ENCODE peak calls at places on chromosome 7, in ten cellular contexts. One of them, this sample, is unnamed.

GRCh38 chr7:5429857-5430611 is 6.4 kb upstream of the TNRC18 start:
- DNase-seq in nephron progenitor cell: peak
- DNase-seq in left lung: peak
- DNase-seq in adrenal gland: peak
- DNase-seq in activated CD8-positive, alpha-beta T cell treated with anti-CD3 and anti-CD28 coated beads for 36 hours: peak
- DNase-seq in endothelial cell of umbilical vein: no peak
- DNase-seq in A549: no peak
- DNase-seq in CD8-positive, alpha-beta T cell: no peak
- DNase-seq in foreskin fibroblast: peak
- DNase-seq in B cell: peak
- DNase-seq in this sample: no peak

GRCh38 chr7:33807779-33808482 is 97.4 kb upstream of the BMPER start:
- DNase-seq in left lung: no peak
- DNase-seq in A549: peak
- DNase-seq in endothelial cell of umbilical vein: peak
- DNase-seq in adrenal gland: no peak
- DNase-seq in activated CD8-positive, alpha-beta T cell treated with anti-CD3 and anti-CD28 coated beads for 36 hours: peak
- DNase-seq in CD8-positive, alpha-beta T cell: no peak
- DNase-seq in nephron progenitor cell: peak
- DNase-seq in foreskin fibroblast: peak
- DNase-seq in B cell: no peak
- DNase-seq in this sample: no peak

GRCh38 chr7:81155654-81156373 is 237.0 kb upstream of the SEMA3C start:
- DNase-seq in nephron progenitor cell: no peak
- DNase-seq in left lung: no peak
- DNase-seq in activated CD8-positive, alpha-beta T cell treated with anti-CD3 and anti-CD28 coated beads for 36 hours: no peak
- DNase-seq in B cell: no peak
- DNase-seq in endothelial cell of umbilical vein: no peak
- DNase-seq in adrenal gland: no peak
- DNase-seq in foreskin fibroblast: no peak
- DNase-seq in CD8-positive, alpha-beta T cell: no peak
- DNase-seq in A549: peak
- DNase-seq in this sample: no peak

GRCh38 chr7:127252736-127253288 is at the start of gene GRM8:
- DNase-seq in CD8-positive, alpha-beta T cell: no peak
- DNase-seq in activated CD8-positive, alpha-beta T cell treated with anti-CD3 and anti-CD28 coated beads for 36 hours: peak
- DNase-seq in A549: peak
- DNase-seq in left lung: peak
- DNase-seq in endothelial cell of umbilical vein: peak
- DNase-seq in adrenal gland: peak
- DNase-seq in nephron progenitor cell: peak
- DNase-seq in foreskin fibroblast: peak
- DNase-seq in B cell: peak
- DNase-seq in this sample: peak

GRCh38 chr7:157375410-157375809 is 38.6 kb downstream of the DNAJB6 start:
- DNase-seq in nephron progenitor cell: no peak
- DNase-seq in left lung: no peak
- DNase-seq in foreskin fibroblast: no peak
- DNase-seq in A549: no peak
- DNase-seq in CD8-positive, alpha-beta T cell: no peak
- DNase-seq in adrenal gland: no peak
- DNase-seq in B cell: no peak
- DNase-seq in endothelial cell of umbilical vein: no peak
- DNase-seq in activated CD8-positive, alpha-beta T cell treated with anti-CD3 and anti-CD28 coated beads for 36 hours: no peak
- DNase-seq in this sample: no peak

GRCh38 chr7:73978681-73979563 is 49.1 kb upstream of the ELN start:
- DNase-seq in adrenal gland: no peak
- DNase-seq in activated CD8-positive, alpha-beta T cell treated with anti-CD3 and anti-CD28 coated beads for 36 hours: peak
- DNase-seq in nephron progenitor cell: peak
- DNase-seq in CD8-positive, alpha-beta T cell: no peak
- DNase-seq in B cell: peak
- DNase-seq in foreskin fibroblast: no peak
- DNase-seq in endothelial cell of umbilical vein: peak
- DNase-seq in left lung: no peak
- DNase-seq in A549: peak
- DNase-seq in this sample: peak

GRCh38 chr7:47571355-47572100 is 10.4 kb downstream of the TNS3 start:
- DNase-seq in endothelial cell of umbilical vein: no peak
- DNase-seq in nephron progenitor cell: no peak
- DNase-seq in left lung: peak
- DNase-seq in CD8-positive, alpha-beta T cell: no peak
- DNase-seq in adrenal gland: peak
- DNase-seq in A549: no peak
- DNase-seq in B cell: peak
- DNase-seq in activated CD8-positive, alpha-beta T cell treated with anti-CD3 and anti-CD28 coated beads for 36 hours: no peak
- DNase-seq in foreskin fibroblast: peak
- DNase-seq in this sample: peak

GRCh38 chr7:45146531-45147379 is 10.8 kb upstream of the RAMP3 start:
- DNase-seq in foreskin fibroblast: no peak
- DNase-seq in B cell: no peak
- DNase-seq in A549: no peak
- DNase-seq in endothelial cell of umbilical vein: no peak
- DNase-seq in left lung: peak
- DNase-seq in nephron progenitor cell: no peak
- DNase-seq in adrenal gland: no peak
- DNase-seq in CD8-positive, alpha-beta T cell: no peak
- DNase-seq in activated CD8-positive, alpha-beta T cell treated with anti-CD3 and anti-CD28 coated beads for 36 hours: no peak
- DNase-seq in this sample: peak

GRCh38 chr7:143295870-143296269 is 7.7 kb downstream of the CASP2 start:
- DNase-seq in A549: no peak
- DNase-seq in adrenal gland: no peak
- DNase-seq in endothelial cell of umbilical vein: peak
- DNase-seq in foreskin fibroblast: peak
- DNase-seq in CD8-positive, alpha-beta T cell: no peak
- DNase-seq in B cell: no peak
- DNase-seq in nephron progenitor cell: no peak
- DNase-seq in left lung: no peak
- DNase-seq in activated CD8-positive, alpha-beta T cell treated with anti-CD3 and anti-CD28 coated beads for 36 hours: no peak
- DNase-seq in this sample: no peak

GRCh38 chr7:145909956-145910611 is 206.5 kb upstream of the CNTNAP2 start:
- DNase-seq in adrenal gland: no peak
- DNase-seq in CD8-positive, alpha-beta T cell: no peak
- DNase-seq in foreskin fibroblast: no peak
- DNase-seq in nephron progenitor cell: no peak
- DNase-seq in endothelial cell of umbilical vein: no peak
- DNase-seq in B cell: peak
- DNase-seq in activated CD8-positive, alpha-beta T cell treated with anti-CD3 and anti-CD28 coated beads for 36 hours: no peak
- DNase-seq in A549: no peak
- DNase-seq in left lung: no peak
- DNase-seq in this sample: no peak

GRCh38 chr7:26441640-26442277 is 150.1 kb downstream of the SNX10 start:
- DNase-seq in endothelial cell of umbilical vein: no peak
- DNase-seq in nephron progenitor cell: no peak
- DNase-seq in left lung: no peak
- DNase-seq in A549: no peak
- DNase-seq in B cell: no peak
- DNase-seq in foreskin fibroblast: no peak
- DNase-seq in CD8-positive, alpha-beta T cell: no peak
- DNase-seq in adrenal gland: no peak
- DNase-seq in activated CD8-positive, alpha-beta T cell treated with anti-CD3 and anti-CD28 coated beads for 36 hours: no peak
- DNase-seq in this sample: no peak

GRCh38 chr7:17613338-17614041 is 315.0 kb downstream of the AHR start:
- DNase-seq in foreskin fibroblast: no peak
- DNase-seq in endothelial cell of umbilical vein: no peak
- DNase-seq in A549: no peak
- DNase-seq in B cell: no peak
- DNase-seq in left lung: peak
- DNase-seq in adrenal gland: no peak
- DNase-seq in nephron progenitor cell: no peak
- DNase-seq in CD8-positive, alpha-beta T cell: no peak
- DNase-seq in activated CD8-positive, alpha-beta T cell treated with anti-CD3 and anti-CD28 coated beads for 36 hours: no peak
- DNase-seq in this sample: no peak

GRCh38 chr7:74061840-74062539 is 21.6 kb upstream of the LIMK1 start:
- DNase-seq in nephron progenitor cell: no peak
- DNase-seq in activated CD8-positive, alpha-beta T cell treated with anti-CD3 and anti-CD28 coated beads for 36 hours: peak
- DNase-seq in adrenal gland: peak
- DNase-seq in left lung: peak
- DNase-seq in CD8-positive, alpha-beta T cell: peak
- DNase-seq in A549: peak
- DNase-seq in endothelial cell of umbilical vein: peak
- DNase-seq in foreskin fibroblast: peak
- DNase-seq in B cell: peak
- DNase-seq in this sample: peak

DNA sequence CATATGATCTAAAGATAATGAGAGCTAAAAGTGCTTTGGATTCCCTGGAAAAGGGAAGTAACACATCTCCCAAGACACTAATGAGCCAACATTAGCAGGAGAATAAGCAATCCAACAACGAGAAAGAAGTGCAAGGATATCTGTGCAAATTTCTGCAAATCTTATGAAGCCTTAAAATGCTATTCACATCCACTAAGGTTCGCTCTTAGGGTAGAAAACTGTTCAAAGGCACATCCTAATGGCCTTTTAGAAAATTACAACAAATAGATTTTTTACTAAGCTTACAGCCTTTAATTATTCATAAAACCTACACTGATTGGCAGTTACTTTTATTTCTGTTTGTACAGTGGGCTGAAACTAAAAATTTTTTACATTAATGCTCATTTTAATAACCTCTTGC is 100.3 kb downstream of the RAPGEF5 start:
- DNase-seq in activated CD8-positive, alpha-beta T cell treated with anti-CD3 and anti-CD28 coated beads for 36 hours: no peak
- DNase-seq in left lung: no peak
- DNase-seq in nephron progenitor cell: no peak
- DNase-seq in A549: no peak
- DNase-seq in CD8-positive, alpha-beta T cell: no peak
- DNase-seq in adrenal gland: no peak
- DNase-seq in B cell: no peak
- DNase-seq in endothelial cell of umbilical vein: no peak
- DNase-seq in foreskin fibroblast: no peak
- DNase-seq in this sample: no peak
- TF ChIP-seq CTCF in activated CD8-positive, alpha-beta T cell treated with anti-CD3 and anti-CD28 coated beads for 36 hours: no peak
- TF ChIP-seq CTCF in left lung: peak
- TF ChIP-seq CTCF in nephron progenitor cell: no peak
- TF ChIP-seq CTCF in A549: no peak
- TF ChIP-seq CTCF in CD8-positive, alpha-beta T cell: no peak
- TF ChIP-seq CTCF in adrenal gland: no peak
- TF ChIP-seq CTCF in B cell: no peak
- TF ChIP-seq CTCF in endothelial cell of umbilical vein: no peak
- TF ChIP-seq CTCF in foreskin fibroblast: no peak
- TF ChIP-seq CTCF in this sample: no peak

DNA sequence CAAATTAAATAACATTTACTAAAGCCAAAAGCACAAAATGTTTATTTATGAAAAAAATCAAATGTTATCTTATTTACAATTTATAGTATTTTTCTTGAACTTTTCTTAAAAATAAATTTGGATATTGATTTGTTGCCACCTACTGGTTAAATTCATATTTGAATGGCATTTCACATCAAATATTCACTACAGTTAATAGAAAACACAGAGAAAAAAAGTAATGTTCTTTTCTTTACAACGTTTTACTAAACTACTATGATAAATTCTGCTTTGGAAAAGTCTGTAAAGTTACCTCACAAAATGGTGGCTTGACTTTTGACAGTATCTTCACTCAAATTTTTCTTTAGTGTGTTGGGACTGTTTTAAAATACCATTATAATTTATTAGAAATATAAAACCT is 52.7 kb downstream of the SRPK2 start:
- DNase-seq in activated CD8-positive, alpha-beta T cell treated with anti-CD3 and anti-CD28 coated beads for 36 hours: no peak
- DNase-seq in B cell: no peak
- DNase-seq in endothelial cell of umbilical vein: peak
- DNase-seq in nephron progenitor cell: no peak
- DNase-seq in adrenal gland: no peak
- DNase-seq in left lung: no peak
- DNase-seq in CD8-positive, alpha-beta T cell: no peak
- DNase-seq in foreskin fibroblast: no peak
- DNase-seq in A549: no peak
- DNase-seq in this sample: no peak
- TF ChIP-seq CTCF in activated CD8-positive, alpha-beta T cell treated with anti-CD3 and anti-CD28 coated beads for 36 hours: peak
- TF ChIP-seq CTCF in B cell: peak
- TF ChIP-seq CTCF in endothelial cell of umbilical vein: no peak
- TF ChIP-seq CTCF in nephron progenitor cell: peak
- TF ChIP-seq CTCF in adrenal gland: peak
- TF ChIP-seq CTCF in left lung: no peak
- TF ChIP-seq CTCF in CD8-positive, alpha-beta T cell: peak
- TF ChIP-seq CTCF in foreskin fibroblast: no peak
- TF ChIP-seq CTCF in A549: peak
- TF ChIP-seq CTCF in this sample: peak

GRCh38 chr7:39811161-39811614 is 138.9 kb upstream of the CDK13 start:
- DNase-seq in endothelial cell of umbilical vein: no peak
- DNase-seq in left lung: no peak
- DNase-seq in activated CD8-positive, alpha-beta T cell treated with anti-CD3 and anti-CD28 coated beads for 36 hours: no peak
- DNase-seq in A549: no peak
- DNase-seq in CD8-positive, alpha-beta T cell: no peak
- DNase-seq in adrenal gland: no peak
- DNase-seq in foreskin fibroblast: peak
- DNase-seq in nephron progenitor cell: peak
- DNase-seq in B cell: no peak
- DNase-seq in this sample: no peak

GRCh38 chr7:39810710-39811109 is 139.3 kb upstream of the CDK13 start:
- DNase-seq in endothelial cell of umbilical vein: no peak
- DNase-seq in adrenal gland: no peak
- DNase-seq in activated CD8-positive, alpha-beta T cell treated with anti-CD3 and anti-CD28 coated beads for 36 hours: no peak
- DNase-seq in B cell: no peak
- DNase-seq in A549: no peak
- DNase-seq in nephron progenitor cell: no peak
- DNase-seq in foreskin fibroblast: no peak
- DNase-seq in CD8-positive, alpha-beta T cell: no peak
- DNase-seq in left lung: no peak
- DNase-seq in this sample: no peak

DNA sequence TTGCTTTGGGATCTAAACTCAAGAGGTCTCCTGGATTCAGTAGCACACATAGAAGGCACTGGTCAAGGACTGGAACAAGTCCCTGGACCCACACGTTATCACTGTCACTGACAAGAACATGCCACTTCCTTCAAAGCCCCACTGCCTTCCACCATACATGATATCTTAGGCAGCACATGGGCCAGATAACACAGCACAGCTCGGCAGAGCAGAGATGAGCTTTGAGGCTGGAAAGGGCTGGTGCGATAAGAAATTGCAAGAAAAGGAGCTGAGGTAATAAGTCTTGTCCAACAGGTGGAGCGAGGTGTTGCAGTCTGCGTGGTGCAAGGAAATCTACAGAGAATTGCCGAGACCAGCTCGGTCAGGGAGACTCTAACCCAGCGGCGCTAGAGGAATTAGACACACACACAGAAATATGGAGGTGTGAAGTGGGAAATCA is 139.8 kb upstream of the CDK13 start:
- DNase-seq in foreskin fibroblast: no peak
- DNase-seq in activated CD8-positive, alpha-beta T cell treated with anti-CD3 and anti-CD28 coated beads for 36 hours: no peak
- DNase-seq in endothelial cell of umbilical vein: no peak
- DNase-seq in CD8-positive, alpha-beta T cell: no peak
- DNase-seq in left lung: no peak
- DNase-seq in nephron progenitor cell: no peak
- DNase-seq in A549: no peak
- DNase-seq in adrenal gland: no peak
- DNase-seq in B cell: no peak
- DNase-seq in this sample: no peak
- TF ChIP-seq CTCF in foreskin fibroblast: no peak
- TF ChIP-seq CTCF in activated CD8-positive, alpha-beta T cell treated with anti-CD3 and anti-CD28 coated beads for 36 hours: no peak
- TF ChIP-seq CTCF in endothelial cell of umbilical vein: no peak
- TF ChIP-seq CTCF in CD8-positive, alpha-beta T cell: no peak
- TF ChIP-seq CTCF in left lung: no peak
- TF ChIP-seq CTCF in nephron progenitor cell: no peak
- TF ChIP-seq CTCF in A549: no peak
- TF ChIP-seq CTCF in adrenal gland: no peak
- TF ChIP-seq CTCF in B cell: no peak
- TF ChIP-seq CTCF in this sample: no peak

GRCh38 chr7:114310344-114311118 is 104.1 kb upstream of the FOXP2 start:
- DNase-seq in nephron progenitor cell: no peak
- DNase-seq in CD8-positive, alpha-beta T cell: no peak
- DNase-seq in activated CD8-positive, alpha-beta T cell treated with anti-CD3 and anti-CD28 coated beads for 36 hours: no peak
- DNase-seq in left lung: no peak
- DNase-seq in endothelial cell of umbilical vein: no peak
- DNase-seq in B cell: no peak
- DNase-seq in adrenal gland: no peak
- DNase-seq in foreskin fibroblast: no peak
- DNase-seq in A549: no peak
- DNase-seq in this sample: no peak
- TF ChIP-seq CTCF in nephron progenitor cell: no peak
- TF ChIP-seq CTCF in CD8-positive, alpha-beta T cell: no peak
- TF ChIP-seq CTCF in activated CD8-positive, alpha-beta T cell treated with anti-CD3 and anti-CD28 coated beads for 36 hours: no peak
- TF ChIP-seq CTCF in left lung: peak
- TF ChIP-seq CTCF in endothelial cell of umbilical vein: no peak
- TF ChIP-seq CTCF in B cell: no peak
- TF ChIP-seq CTCF in adrenal gland: no peak
- TF ChIP-seq CTCF in foreskin fibroblast: no peak
- TF ChIP-seq CTCF in A549: peak
- TF ChIP-seq CTCF in this sample: peak

This sample was measured in upper lobe of right lung.